ENCODE peak calls at places on chromosomes 1 and 21, in six cellular contexts. K is NCI-H1930; B is endodermal cell; U is astrocyte of the cerebellum; W is activated gamma-delta T cell treated with anti-CD3 and anti-CD28 coated beads, Interleukin-2, amount 50 U/mL, for 16 hours; Q is dermis microvascular lymphatic vessel endothelial cell. C is an unnamed sample.

GRCh38 chr1:16349847-16350406 is 2.4 kb downstream of the FBXO42 start:
- DNase-seq in K (no peak), B (no peak), U (no peak), W (no peak), Q (no peak), C (no peak)

GRCh38 chr1:8794605-8795004 is 22.8 kb downstream of the RERE start:
- DNase-seq in K (no peak), B (peak), U (no peak), W (no peak), Q (no peak), C (no peak)

GRCh38 chr1:40092241-40092640 is 4.8 kb downstream of the PPT1 start:
- DNase-seq in K (no peak), B (no peak), U (no peak), W (no peak), Q (no peak), C (no peak)

GRCh38 chr1:176102700-176103244 is 104.3 kb downstream of the COP1 start:
- DNase-seq in K (no peak), B (no peak), U (no peak), W (no peak), Q (no peak), C (no peak)

GRCh38 chr1:18951818-18952391 is 4.6 kb downstream of the IFFO2 start:
- DNase-seq in K (no peak), B (no peak), U (no peak), W (peak), Q (no peak), C (peak)

GRCh38 chr1:43908226-43908625 is 25.4 kb upstream of the ARTN start:
- DNase-seq in K (no peak), B (no peak), U (no peak), W (no peak), Q (no peak), C (no peak)

GRCh38 chr1:64920936-64921589 is 45.3 kb downstream of the JAK1 start:
- DNase-seq in K (no peak), B (no peak), U (no peak), W (no peak), Q (peak), C (no peak)

GRCh38 chr1:204045430-204045829 is 27.5 kb upstream of the SOX13 start:
- DNase-seq in K (no peak), B (no peak), U (no peak), W (no peak), Q (peak), C (no peak)

GRCh38 chr1:184283999-184284398 is 102.8 kb upstream of the C1orf21 start:
- DNase-seq in K (no peak), B (no peak), U (peak), W (no peak), Q (no peak), C (no peak)

GRCh38 chr1:201838381-201838780 is 9.4 kb downstream of the IPO9 start:
- DNase-seq in K (no peak), B (no peak), U (no peak), W (no peak), Q (peak), C (no peak)

GRCh38 chr1:114340906-114341698 is 169.9 kb downstream of the TRIM33 start:
- DNase-seq in K (no peak), B (no peak), U (no peak), W (peak), Q (no peak), C (no peak)

GRCh38 chr1:43968348-43968948 is 1.4 kb upstream of the DPH2 start:
- DNase-seq in K (no peak), B (peak), U (peak), W (no peak), Q (peak), C (no peak)

GRCh38 chr1:111720274-111720976 is 18.8 kb downstream of the INKA2 start:
- DNase-seq in K (no peak), B (no peak), U (no peak), W (no peak), Q (no peak), C (no peak)

GRCh38 chr1:72282271-72282656 is at the start of gene NEGR1:
- DNase-seq in K (peak), B (peak), U (peak), W (no peak), Q (peak), C (no peak)

GRCh38 chr1:195188821-195189220 is 1419.4 kb downstream of the KCNT2 start:
- DNase-seq in K (no peak), B (no peak), U (no peak), W (no peak), Q (no peak), C (no peak)

GRCh38 chr1:203624341-203624712 is 2.3 kb upstream of the ATP2B4 start:
- DNase-seq in K (no peak), B (no peak), U (no peak), W (no peak), Q (no peak), C (no peak)

GRCh38 chr1:44273560-44274292 is 60.5 kb downstream of the DMAP1 start:
- DNase-seq in K (no peak), B (no peak), U (no peak), W (no peak), Q (no peak), C (no peak)

GRCh38 chr21:25568230-25568629 is 39.1 kb downstream of the MRPL39 start:
- DNase-seq in K (no peak), B (peak), U (peak), W (no peak), Q (peak), C (no peak)

GRCh38 chr1:21951576-21951870 is 14.4 kb upstream of the HSPG2 start:
- DNase-seq in K (no peak), B (no peak), U (no peak), W (no peak), Q (no peak), C (no peak)

GRCh38 chr1:232622981-232623380 is 7.0 kb downstream of the SIPA1L2 start:
- DNase-seq in K (peak), B (peak), U (no peak), W (no peak), Q (no peak), C (no peak)

GRCh38 chr1:157193219-157193618 is 55.0 kb upstream of the ETV3 start:
- DNase-seq in K (no peak), B (peak), U (no peak), W (no peak), Q (no peak), C (no peak)

GRCh38 chr1:91774520-91775203 is 111.3 kb downstream of the TGFBR3 start:
- DNase-seq in K (no peak), B (no peak), U (no peak), W (no peak), Q (no peak), C (no peak)

GRCh38 chr1:173551699-173552098 is 51.2 kb downstream of the SLC9C2 start:
- DNase-seq in K (no peak), B (no peak), U (no peak), W (no peak), Q (no peak), C (no peak)

GRCh38 chr1:201758508-201759050 is 70.4 kb upstream of the IPO9 start:
- DNase-seq in K (no peak), B (no peak), U (no peak), W (no peak), Q (no peak), C (no peak)

GRCh38 chr1:43317817-43318471 is 17.2 kb downstream of the TIE1 start:
- DNase-seq in K (no peak), B (peak), U (no peak), W (no peak), Q (no peak), C (no peak)

GRCh38 chr1:26083246-26083645 is 15.8 kb upstream of the TRIM63 start:
- DNase-seq in K (no peak), B (no peak), U (no peak), W (no peak), Q (no peak), C (no peak)

GRCh38 chr1:96978431-96978830 is 256.8 kb downstream of the PTBP2 start:
- DNase-seq in K (no peak), B (no peak), U (no peak), W (no peak), Q (no peak), C (no peak)

GRCh38 chr1:98783821-98784220 is 122.3 kb downstream of the SNX7 start:
- DNase-seq in K (no peak), B (peak), U (no peak), W (no peak), Q (no peak), C (no peak)

GRCh38 chr1:197989058-197989457 is 71.9 kb downstream of the LHX9 start:
- DNase-seq in K (no peak), B (no peak), U (no peak), W (no peak), Q (no peak), C (no peak)

GRCh38 chr1:59556802-59557548 is 257.8 kb upstream of the HOOK1 start:
- DNase-seq in K (no peak), B (no peak), U (peak), W (no peak), Q (no peak), C (no peak)

GRCh38 chr1:32893198-32894018 is 7.1 kb downstream of the HPCA start:
- DNase-seq in K (peak), B (peak), U (no peak), W (no peak), Q (peak), C (no peak)

GRCh38 chr21:29305561-29305960 is 6.8 kb downstream of the BACH1 start:
- DNase-seq in K (no peak), B (no peak), U (no peak), W (no peak), Q (no peak), C (no peak)

GRCh38 chr1:147613506-147613905 is 56.8 kb downstream of the ACP6 start:
- DNase-seq in K (no peak), B (no peak), U (no peak), W (no peak), Q (no peak), C (no peak)

GRCh38 chr1:66288048-66288447 is 245.9 kb upstream of the SGIP1 start:
- DNase-seq in K (no peak), B (no peak), U (no peak), W (no peak), Q (no peak), C (peak)

GRCh38 chr1:113031060-113031933 is 41.7 kb upstream of the LRIG2 start:
- DNase-seq in K (no peak), B (no peak), U (no peak), W (no peak), Q (peak), C (no peak)

GRCh38 chr1:100037665-100038400 is 68.0 kb downstream of the SLC35A3 start:
- DNase-seq in K (peak), B (peak), U (peak), W (peak), Q (peak), C (peak)

GRCh38 chr1:108561731-108562326 is 1.9 kb downstream of the EEIG2 start:
- DNase-seq in K (no peak), B (peak), U (no peak), W (peak), Q (peak), C (peak)

GRCh38 chr1:193448682-193449461 is 262.5 kb upstream of the B3GALT2 start:
- DNase-seq in K (no peak), B (no peak), U (no peak), W (no peak), Q (no peak), C (no peak)